ENCODE peak calls at places on chromosomes 5 and 9, in five cellular contexts. L is stimulated activated CD8-positive, alpha-beta memory T cell treated with anti-CD3 and anti-CD28 coated beads, Interleukin-4, amount 100 ng/mL, for 24 hours; V is NCI-H1048; Z is CD8-positive, alpha-beta memory T cell; S is thyroid gland. I is an unnamed sample.

GRCh38 chr9:72396247-72397091 is 31.5 kb upstream of the ZFAND5 start:
- DNase-seq in L (no peak), S (no peak), V (no peak), Z (no peak), I (no peak)

GRCh38 chr9:137381501-137382443 is 41.2 kb downstream of the EXD3 start:
- DNase-seq in Z (no peak), V (no peak), S (no peak), L (no peak), I (no peak)

GRCh38 chr5:43802119-43802518 is 199.1 kb downstream of the NNT start:
- DNase-seq in L (no peak), V (no peak), S (no peak), Z (no peak), I (no peak)

GRCh38 chr9:13410566-13411031 is 131.1 kb upstream of the MPDZ start:
- DNase-seq in S (peak), L (no peak), V (no peak), Z (no peak), I (no peak)

GRCh38 chr9:96883922-96884321 is 29.6 kb upstream of the ZNF782 start:
- DNase-seq in Z (no peak), S (no peak), L (no peak), V (no peak), I (no peak)

GRCh38 chr5:133861161-133861737 is 107.2 kb downstream of the C5orf15 start:
- DNase-seq in Z (no peak), L (peak), V (no peak), S (no peak), I (no peak)

GRCh38 chr5:108384741-108385140 is 2.8 kb upstream of the FBXL17 start:
- DNase-seq in S (no peak), L (no peak), Z (no peak), V (no peak), I (no peak)

GRCh38 chr5:80782626-80783025 is 127.8 kb upstream of the DHFR start:
- DNase-seq in L (no peak), V (no peak), Z (no peak), S (no peak), I (no peak)

GRCh38 chr9:130368631-130369103 is 76.1 kb upstream of the ASS1 start:
- DNase-seq in S (no peak), Z (no peak), L (peak), V (no peak), I (no peak)

GRCh38 chr9:21160178-21160577 is 6.3 kb downstream of the IFNA21 start:
- DNase-seq in V (no peak), S (no peak), L (no peak), Z (peak), I (no peak)

GRCh38 chr5:65262590-65263189 is 219.0 kb downstream of the ADAMTS6 start:
- DNase-seq in S (peak), V (no peak), L (no peak), Z (no peak), I (no peak)

GRCh38 chr5:35879649-35880048 is 23.0 kb downstream of the IL7R start:
- DNase-seq in L (no peak), V (no peak), Z (no peak), S (no peak), I (no peak)

GRCh38 chr9:117464941-117465616 is 50.2 kb upstream of the ASTN2 start:
- DNase-seq in V (no peak), L (no peak), Z (no peak), S (no peak), I (no peak)

GRCh38 chr9:107737987-107738743 is 248.6 kb upstream of the KLF4 start:
- DNase-seq in S (peak), Z (no peak), L (no peak), V (no peak), I (no peak)

GRCh38 chr9:71245651-71246050 is 124.2 kb upstream of the TRPM3 start:
- DNase-seq in V (no peak), L (no peak), Z (no peak), S (no peak), I (no peak)

GRCh38 chr9:14670718-14671117 is 22.5 kb downstream of the ZDHHC21 start:
- DNase-seq in L (no peak), S (no peak), V (no peak), Z (no peak), I (no peak)

GRCh38 chr9:134423166-134423565 is 96.9 kb downstream of the RXRA start:
- DNase-seq in S (no peak), Z (no peak), V (no peak), L (no peak), I (no peak)

GRCh38 chr5:6633469-6634326 is 458 bp downstream of the SRD5A1 start:
- DNase-seq in V (no peak), S (no peak), Z (no peak), L (no peak), I (no peak)

GRCh38 chr9:79237861-79238260 is 333.9 kb upstream of the TLE4 start:
- DNase-seq in L (no peak), V (no peak), Z (no peak), S (no peak), I (no peak)

GRCh38 chr9:105243935-105244273 is 547 bp upstream of the SLC44A1 start:
- DNase-seq in L (no peak), V (no peak), S (no peak), Z (no peak), I (no peak)

GRCh38 chr9:110578896-110579752 is at the start of gene SVEP1:
- DNase-seq in S (peak), V (no peak), Z (no peak), L (no peak), I (peak)

GRCh38 chr5:160089549-160089948 is 29.7 kb downstream of the PWWP2A start:
- DNase-seq in L (no peak), S (no peak), V (no peak), Z (no peak), I (no peak)

GRCh38 chr9:79667716-79668458 is 96.1 kb downstream of the TLE4 start:
- DNase-seq in L (no peak), Z (no peak), V (no peak), S (peak), I (no peak)

GRCh38 chr5:120463991-120464626 is at the start of gene PRR16:
- DNase-seq in S (peak), Z (no peak), V (no peak), L (no peak), I (peak)

GRCh38 chr9:38119570-38119969 is 50.5 kb upstream of the SHB start:
- DNase-seq in V (no peak), Z (no peak), L (no peak), S (no peak), I (no peak)

GRCh38 chr9:79581794-79582193 is 10.0 kb downstream of the TLE4 start:
- DNase-seq in V (no peak), L (no peak), S (no peak), Z (peak), I (no peak)

I was measured in neuronal stem cell.